ENCODE peak calls at places on chromosomes 6 and 20, in nine cellular contexts. R is posterior cingulate gyrus, W is naive B cell, Z is HTR-8/SVneo, A is SK-N-DZ, C is EL, S is neural progenitor cell, J is caudate nucleus, K is OCI-LY7. H is an unnamed sample.

GRCh38 chr6:132464538-132465256 is 48.2 kb downstream of the STX7 start:
- DNase-seq in R (no peak), W (no peak), Z (peak; percentile 18), A (no peak), C (peak; percentile 66), S (no peak), J (no peak), K (no peak), H (no peak)

GRCh38 chr20:24753136-24753535 is 195.9 kb upstream of the CST7 start:
- DNase-seq in R (no peak), W (no peak), Z (no peak), A (no peak), C (no peak), S (no peak), J (no peak), K (no peak), H (no peak)

GRCh38 chr6:31837612-31838553 is 10.3 kb downstream of the HSPA1B start:
- DNase-seq in R (no peak), W (no peak), Z (no peak), A (no peak), C (no peak), S (no peak), J (no peak), K (peak; percentile 27), H (no peak)

GRCh38 chr20:63597651-63598478 is 23.8 kb upstream of the HELZ2 start:
- DNase-seq in R (no peak), W (no peak), Z (no peak), A (no peak), C (no peak), S (no peak), J (no peak), K (no peak), H (no peak)

GRCh38 chr6:168100011-168100802 is 21.2 kb upstream of the FRMD1 start:
- DNase-seq in R (no peak), W (no peak), Z (no peak), A (no peak), C (no peak), S (no peak), J (no peak), K (no peak), H (no peak)

GRCh38 chr6:437042-437402 is 45.5 kb downstream of the IRF4 start:
- DNase-seq in R (no peak), W (no peak), Z (no peak), A (no peak), C (no peak), S (no peak), J (no peak), K (no peak), H (no peak)

GRCh38 chr6:95848717-95849116 is 167.1 kb upstream of the FUT9 start:
- DNase-seq in R (no peak), W (no peak), Z (no peak), A (no peak), C (no peak), S (peak; percentile 28), J (no peak), K (no peak), H (no peak)

GRCh38 chr6:151284012-151284411 is 44.2 kb downstream of the AKAP12 start:
- DNase-seq in R (no peak), W (no peak), Z (no peak), A (no peak), C (no peak), S (no peak), J (no peak), K (no peak), H (no peak)